ENCODE peak calls at places on chromosome 14, in ten cellular contexts. W is upper lobe of right lung, J is GM23338, O is MCF 10A, Y is left ventricle myocardium inferior, B is Calu3, A is A549, X is stomach, G is uterus, I is fibroblast of lung. C is an unnamed sample.

GRCh38 chr14:61631044-61631692 is 64.1 kb upstream of the HIF1A start:
- DNase-seq in W (no peak), J (no peak), O (no peak), Y (no peak), B (no peak), A (no peak), X (no peak), G (no peak), I (no peak), C (no peak)

GRCh38 chr14:101475468-101476257 is 85.6 kb upstream of the DIO3 start:
- DNase-seq in W (peak), J (no peak), O (peak), Y (no peak), B (peak), A (peak), X (peak), G (peak), I (peak), C (peak)

GRCh38 chr14:80850197-80850814 is 91.2 kb downstream of the CEP128 start:
- DNase-seq in W (no peak), J (peak), O (peak), Y (no peak), B (no peak), A (peak), X (no peak), G (no peak), I (peak), C (no peak)

GRCh38 chr14:104660597-104660996 is 28.8 kb upstream of the INF2 start:
- DNase-seq in W (no peak), J (no peak), O (no peak), Y (no peak), B (no peak), A (no peak), X (no peak), G (no peak), I (no peak), C (no peak)

GRCh38 chr14:87034680-87035079 is 958.3 kb downstream of the GALC start:
- DNase-seq in W (no peak), J (no peak), O (no peak), Y (no peak), B (no peak), A (no peak), X (no peak), G (no peak), I (no peak), C (no peak)

GRCh38 chr14:63795532-63795931 is 57.3 kb upstream of the SYNE2 start:
- DNase-seq in W (no peak), J (no peak), O (no peak), Y (no peak), B (no peak), A (no peak), X (no peak), G (no peak), I (no peak), C (no peak)

GRCh38 chr14:91911474-91912032 is 35.9 kb downstream of the FBLN5 start:
- DNase-seq in W (no peak), J (peak), O (peak), Y (no peak), B (peak), A (peak), X (peak), G (no peak), I (peak), C (peak)

GRCh38 chr14:99685061-99685995 is 1.2 kb downstream of the CYP46A1 start:
- DNase-seq in W (no peak), J (no peak), O (no peak), Y (no peak), B (no peak), A (no peak), X (peak), G (peak), I (no peak), C (peak)

GRCh38 chr14:75011356-75012097 is 8.8 kb downstream of the EIF2B2 start:
- DNase-seq in W (no peak), J (no peak), O (peak), Y (no peak), B (no peak), A (no peak), X (no peak), G (no peak), I (peak), C (no peak)

GRCh38 chr14:69693823-69694729 is 72.9 kb upstream of the SRSF5 start:
- DNase-seq in W (no peak), J (no peak), O (peak), Y (no peak), B (peak), A (no peak), X (peak), G (no peak), I (no peak), C (no peak)

GRCh38 chr14:101242442-101243385 is 318.6 kb upstream of the DIO3 start:
- DNase-seq in W (no peak), J (no peak), O (no peak), Y (no peak), B (no peak), A (no peak), X (no peak), G (no peak), I (no peak), C (peak)

GRCh38 chr14:94750371-94750770 is 19.5 kb downstream of the GSC start:
- DNase-seq in W (no peak), J (no peak), O (no peak), Y (no peak), B (no peak), A (no peak), X (no peak), G (no peak), I (no peak), C (no peak)

GRCh38 chr14:94751321-94751720 is 18.6 kb downstream of the GSC start:
- DNase-seq in W (no peak), J (no peak), O (no peak), Y (no peak), B (no peak), A (no peak), X (no peak), G (no peak), I (no peak), C (no peak)

GRCh38 chr14:94751956-94752355 is 18.0 kb downstream of the GSC start:
- DNase-seq in W (no peak), J (no peak), O (no peak), Y (no peak), B (no peak), A (no peak), X (no peak), G (no peak), I (no peak), C (no peak)

GRCh38 chr14:94746131-94746530 is 23.8 kb downstream of the GSC start:
- DNase-seq in W (no peak), J (peak), O (no peak), Y (no peak), B (no peak), A (no peak), X (no peak), G (no peak), I (no peak), C (no peak)

DNA sequence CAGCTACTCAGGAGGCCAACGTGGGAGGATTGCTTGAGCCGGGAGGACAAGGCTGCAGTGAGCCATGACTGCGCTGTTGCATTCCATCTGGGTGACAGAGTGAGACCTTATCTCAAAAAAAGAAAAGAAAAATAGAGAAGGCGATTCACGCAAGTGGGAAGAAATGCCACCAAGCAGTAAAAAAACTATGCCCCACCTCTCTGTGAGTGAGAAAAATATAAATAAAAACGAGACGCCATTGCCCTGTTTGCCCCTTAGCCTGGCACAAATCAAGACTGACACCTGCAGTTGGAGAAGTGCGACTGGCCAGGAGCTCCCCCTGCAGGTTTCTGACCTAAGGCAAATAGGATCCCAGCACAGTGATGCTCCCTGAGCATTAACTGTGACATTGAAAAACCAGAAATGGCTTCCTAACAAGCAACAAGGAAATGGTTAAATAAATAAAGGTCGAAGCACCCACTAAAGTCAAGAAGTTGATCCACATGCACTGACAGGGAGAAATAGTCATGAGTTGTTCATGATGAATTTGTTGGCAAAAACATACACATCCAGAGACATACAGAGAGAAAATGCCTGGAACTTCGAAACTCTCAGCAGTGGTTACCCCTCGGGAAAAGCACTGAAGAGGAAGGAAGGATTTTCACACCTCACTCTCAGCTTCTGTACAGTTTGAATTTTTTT is 21.1 kb downstream of the GSC start:
- DNase-seq in W (no peak), J (peak), O (peak), Y (no peak), B (peak), A (peak), X (peak), G (no peak), I (no peak), C (peak)
- TF ChIP-seq CTCF in W (peak), J (peak), O (peak), Y (peak), B (peak), A (peak), X (no peak), G (peak), I (peak), C (peak)

DNA sequence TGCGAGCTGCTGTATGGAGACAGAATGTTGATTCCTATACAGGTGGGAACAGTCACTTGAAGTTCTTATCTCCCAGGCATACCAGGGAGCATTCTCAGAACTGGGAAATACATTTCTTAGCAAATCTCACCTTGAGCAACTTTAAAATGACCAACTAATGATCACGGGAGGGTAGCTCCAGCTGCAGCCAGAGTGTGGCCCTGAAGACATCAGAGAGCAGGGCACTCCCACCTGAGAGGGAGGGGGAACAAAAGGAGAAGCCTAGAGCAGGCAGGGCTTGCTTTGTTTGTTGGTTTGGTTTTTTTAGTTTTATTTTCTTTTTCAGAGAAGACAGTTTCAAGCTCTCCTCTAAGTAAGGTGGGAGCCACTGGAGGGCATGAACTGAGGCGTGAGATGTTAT is 101.1 kb downstream of the OTX2 start:
- DNase-seq in W (no peak), J (no peak), O (no peak), Y (no peak), B (no peak), A (no peak), X (no peak), G (no peak), I (no peak), C (no peak)
- TF ChIP-seq CTCF in W (no peak), J (no peak), O (no peak), Y (no peak), B (no peak), A (no peak), X (no peak), G (no peak), I (no peak), C (no peak)

GRCh38 chr14:37594238-37594915 is 672 bp downstream of the FOXA1 start:
- DNase-seq in W (peak), J (peak), O (peak), Y (no peak), B (peak), A (peak), X (peak), G (no peak), I (peak), C (peak)
- TF ChIP-seq CTCF in W (peak), J (peak), O (peak), Y (peak), B (peak), A (peak), X (no peak), G (no peak), I (peak), C (peak)

GRCh38 chr14:106141242-106142220 is 615.1 kb downstream of the TMEM121 start:
- DNase-seq in W (no peak), J (no peak), O (no peak), Y (no peak), B (no peak), A (no peak), X (no peak), G (no peak), I (no peak), C (no peak)
- TF ChIP-seq CTCF in W (no peak), J (no peak), O (peak), Y (no peak), B (no peak), A (no peak), X (no peak), G (no peak), I (no peak), C (no peak)

GRCh38 chr14:68463299-68463698 is 329.6 kb downstream of the ZFP36L1 start:
- DNase-seq in W (no peak), J (no peak), O (no peak), Y (no peak), B (no peak), A (no peak), X (no peak), G (no peak), I (no peak), C (no peak)

GRCh38 chr14:68463705-68464104 is 329.2 kb downstream of the ZFP36L1 start:
- DNase-seq in W (no peak), J (no peak), O (peak), Y (no peak), B (peak), A (no peak), X (no peak), G (no peak), I (peak), C (no peak)

GRCh38 chr14:68464716-68465115 is 328.2 kb downstream of the ZFP36L1 start:
- DNase-seq in W (no peak), J (no peak), O (peak), Y (no peak), B (no peak), A (peak), X (no peak), G (no peak), I (peak), C (no peak)

GRCh38 chr14:68461086-68461485 is 331.8 kb downstream of the ZFP36L1 start:
- DNase-seq in W (no peak), J (no peak), O (no peak), Y (no peak), B (no peak), A (no peak), X (no peak), G (no peak), I (no peak), C (no peak)

DNA sequence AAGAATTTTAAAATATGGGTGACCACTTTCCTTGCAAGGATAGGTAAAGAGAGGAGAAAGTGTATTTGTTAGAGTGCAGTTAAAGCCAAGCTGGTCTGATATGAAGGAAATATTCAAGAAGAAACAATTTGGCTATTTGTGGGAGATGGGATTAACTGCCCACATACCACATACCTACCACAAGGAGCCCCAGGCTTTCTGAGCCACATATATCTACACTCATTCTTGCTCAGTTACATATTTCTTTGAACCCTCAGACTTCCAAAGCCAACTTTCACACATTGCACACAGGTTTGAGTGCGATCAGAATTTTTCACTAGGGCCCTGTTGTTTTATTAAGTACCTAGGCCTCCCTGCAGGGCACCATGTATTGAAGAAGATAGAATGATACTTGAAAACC is 330.2 kb downstream of the ZFP36L1 start:
- DNase-seq in W (no peak), J (no peak), O (no peak), Y (no peak), B (no peak), A (no peak), X (no peak), G (no peak), I (peak), C (no peak)
- TF ChIP-seq CTCF in W (no peak), J (no peak), O (no peak), Y (no peak), B (no peak), A (no peak), X (no peak), G (no peak), I (peak), C (peak)

GRCh38 chr14:77866932-77867331 is 67.0 kb downstream of the ADCK1 start:
- DNase-seq in W (no peak), J (no peak), O (no peak), Y (no peak), B (no peak), A (no peak), X (no peak), G (no peak), I (no peak), C (no peak)

GRCh38 chr14:77867476-77867875 is 67.6 kb downstream of the ADCK1 start:
- DNase-seq in W (no peak), J (no peak), O (no peak), Y (no peak), B (no peak), A (no peak), X (no peak), G (no peak), I (no peak), C (no peak)

GRCh38 chr14:77870646-77871045 is 70.7 kb downstream of the ADCK1 start:
- DNase-seq in W (no peak), J (no peak), O (no peak), Y (no peak), B (no peak), A (no peak), X (no peak), G (no peak), I (no peak), C (no peak)

GRCh38 chr14:77869350-77869749 is 69.4 kb downstream of the ADCK1 start:
- DNase-seq in W (no peak), J (no peak), O (no peak), Y (no peak), B (no peak), A (no peak), X (no peak), G (no peak), I (no peak), C (no peak)

DNA sequence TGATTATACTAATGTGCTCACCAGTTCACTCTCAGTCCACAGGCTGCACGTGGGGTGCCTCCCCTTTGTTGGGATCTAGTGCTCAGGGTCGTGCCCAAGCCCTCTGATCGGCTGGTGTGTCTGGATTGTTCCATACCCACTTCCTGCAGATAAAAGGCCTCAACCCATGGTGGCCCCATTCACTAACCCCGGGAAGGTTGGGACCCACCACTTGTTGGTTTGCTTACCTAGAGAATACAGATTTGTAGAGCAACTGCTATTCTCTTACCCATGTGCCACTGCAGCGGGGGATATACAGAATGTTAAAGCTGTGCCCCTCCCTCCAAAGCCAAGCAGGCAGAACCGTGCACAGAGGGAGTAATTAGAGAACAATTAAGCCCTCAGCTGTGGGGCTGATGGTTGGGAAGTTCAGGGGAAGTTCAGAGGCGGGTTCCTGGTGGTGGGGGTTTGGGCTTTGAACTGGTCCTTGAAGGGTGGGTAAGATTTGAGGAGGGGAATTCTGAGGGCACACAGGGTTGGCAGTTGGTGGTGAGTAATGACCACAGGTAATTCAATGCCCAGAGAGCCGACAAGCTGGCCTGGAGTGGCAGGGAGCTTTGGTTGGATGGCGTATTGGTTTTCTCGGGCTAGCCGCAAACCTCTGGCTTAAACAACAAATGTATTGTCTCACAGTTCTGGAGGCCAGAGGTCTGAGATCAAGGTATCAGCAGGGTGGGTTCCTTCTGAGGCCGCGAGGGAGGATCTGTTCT is 68.8 kb downstream of the ADCK1 start:
- DNase-seq in W (no peak), J (no peak), O (no peak), Y (no peak), B (peak), A (no peak), X (no peak), G (no peak), I (no peak), C (no peak)
- TF ChIP-seq CTCF in W (no peak), J (no peak), O (no peak), Y (no peak), B (no peak), A (no peak), X (no peak), G (no peak), I (no peak), C (no peak)

DNA sequence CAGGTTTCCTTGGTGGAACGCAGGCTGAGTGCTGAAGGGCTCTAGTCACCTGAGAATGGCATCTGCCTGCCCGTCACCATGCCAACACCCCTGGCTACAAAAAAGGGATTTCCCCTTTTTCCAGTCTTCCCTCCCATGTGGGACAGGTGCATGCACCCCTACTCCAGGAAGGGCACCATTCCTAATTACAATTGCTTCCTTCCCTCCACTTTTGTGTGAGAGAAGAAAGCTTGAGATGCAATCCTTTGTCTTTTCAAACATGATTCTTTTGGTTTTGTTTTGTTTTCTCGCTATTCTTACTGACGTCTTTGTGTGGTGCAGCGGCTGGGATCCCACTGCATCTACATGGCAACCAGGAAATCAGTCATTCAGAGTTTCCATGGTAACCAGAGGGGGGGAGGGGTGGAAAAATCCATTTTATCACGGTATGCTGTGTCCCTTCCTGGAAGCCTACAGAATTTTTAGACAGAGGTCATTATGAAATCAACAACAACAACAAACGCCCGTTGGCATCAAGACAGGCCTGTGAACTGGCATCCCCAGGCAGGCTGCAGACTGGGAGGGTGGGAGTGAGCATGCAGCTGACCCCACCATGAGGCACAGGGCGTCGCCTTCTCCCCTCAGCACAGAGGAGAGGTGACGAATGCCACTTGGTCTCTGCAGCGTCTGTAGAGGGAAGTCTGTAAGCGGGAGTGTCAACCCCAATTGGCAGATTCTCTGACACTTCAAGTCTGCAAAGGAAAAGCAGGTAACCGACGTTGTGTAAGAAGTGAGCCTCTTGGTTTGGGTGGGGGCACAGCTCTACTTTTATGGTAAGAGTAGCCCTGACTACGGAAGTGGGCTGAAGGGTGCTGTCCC is 13.6 kb upstream of the GNG2 start:
- DNase-seq in W (peak), J (peak), O (no peak), Y (peak), B (peak), A (no peak), X (peak), G (no peak), I (peak), C (peak)
- TF ChIP-seq CTCF in W (no peak), J (no peak), O (no peak), Y (no peak), B (no peak), A (no peak), X (no peak), G (no peak), I (no peak), C (no peak)

GRCh38 chr14:103294091-103294490 is 39.9 kb upstream of the EIF5 start:
- DNase-seq in W (peak), J (no peak), O (no peak), Y (no peak), B (no peak), A (no peak), X (no peak), G (no peak), I (no peak), C (no peak)

GRCh38 chr14:103293465-103293864 is 40.6 kb upstream of the EIF5 start:
- DNase-seq in W (no peak), J (no peak), O (no peak), Y (no peak), B (no peak), A (no peak), X (no peak), G (no peak), I (no peak), C (no peak)

GRCh38 chr14:103298620-103299019 is 35.4 kb upstream of the EIF5 start:
- DNase-seq in W (no peak), J (no peak), O (no peak), Y (no peak), B (no peak), A (no peak), X (no peak), G (no peak), I (no peak), C (no peak)

GRCh38 chr14:103296007-103296406 is 38.0 kb upstream of the EIF5 start:
- DNase-seq in W (no peak), J (no peak), O (peak), Y (no peak), B (peak), A (no peak), X (no peak), G (no peak), I (peak), C (no peak)

GRCh38 chr14:103296987-103297386 is 37.0 kb upstream of the EIF5 start:
- DNase-seq in W (no peak), J (peak), O (no peak), Y (no peak), B (no peak), A (no peak), X (no peak), G (no peak), I (no peak), C (no peak)
- TF ChIP-seq CTCF in W (no peak), J (peak), O (no peak), Y (no peak), B (no peak), A (no peak), X (no peak), G (no peak), I (peak), C (peak)